ENCODE peak calls at places on chromosomes 16 and 17, in seven cellular contexts. P is cardiac fibroblast, G is transverse colon, I is head of caudate nucleus, R is kidney tubule cell, K is fibroblast of lung, V is left ventricle myocardium superior. N is an unnamed sample.

GRCh38 chr17:11986939-11987329 is 10.3 kb downstream of the ZNF18 start:
- DNase-seq in I (no peak), V (no peak), P (peak; percentile 73), G (no peak), K (peak; percentile 41), R (peak; percentile 52), N (peak; percentile 35)

GRCh38 chr17:79065105-79065670 is 9.4 kb upstream of the ENGASE start:
- DNase-seq in V (no peak), K (peak; percentile 8), G (peak; percentile 75), I (peak; percentile 45), R (peak; percentile 23), P (peak; percentile 50), N (no peak)

GRCh38 chr16:7025616-7026190 is 306.9 kb upstream of the RBFOX1 start:
- DNase-seq in V (peak; percentile 81), I (peak; percentile 85), R (peak; percentile 64), K (no peak), G (peak; percentile 66), P (no peak), N (peak; percentile 11)

GRCh38 chr17:67246648-67247415 is 1.8 kb upstream of the HELZ start:
- DNase-seq in P (no peak), I (peak; percentile 53), G (peak; percentile 76), V (no peak), K (peak; percentile 73), R (peak; percentile 95), N (no peak)

GRCh38 chr16:21116148-21116693 is 34.4 kb downstream of the DNAH3 start:
- DNase-seq in V (no peak), R (no peak), P (peak; percentile 23), K (no peak), I (no peak), G (no peak), N (no peak)

GRCh38 chr17:3892095-3892998 is 506 bp downstream of the CAMKK1 start:
- DNase-seq in P (peak; percentile 78), G (peak; percentile 83), K (peak; percentile 70), V (peak; percentile 85), R (peak; percentile 85), I (peak; percentile 75), N (no peak)

GRCh38 chr17:31386542-31387075 is 4.9 kb upstream of the RAB11FIP4 start:
- DNase-seq in V (no peak), G (no peak), K (no peak), P (no peak), R (no peak), I (no peak), N (no peak)

GRCh38 chr16:68408428-68408827 is 39.9 kb downstream of the SMPD3 start:
- DNase-seq in G (no peak), V (no peak), P (no peak), K (no peak), I (no peak), R (no peak), N (no peak)

GRCh38 chr16:68802190-68802589 is 41.1 kb upstream of the TANGO6 start:
- DNase-seq in R (peak; percentile 31), V (no peak), I (no peak), G (no peak), P (peak; percentile 92), K (peak; percentile 98), N (no peak)

GRCh38 chr16:68251812-68252211 is 6.6 kb downstream of the PLA2G15 start:
- DNase-seq in G (no peak), R (no peak), I (no peak), K (no peak), P (no peak), V (peak; percentile 67), N (no peak)

GRCh38 chr16:2686912-2687507 is 4.7 kb downstream of the KCTD5 start:
- DNase-seq in I (peak; percentile 25), P (no peak), V (peak; percentile 55), R (no peak), K (no peak), G (peak; percentile 66), N (no peak)